ENCODE peak calls at places on chromosomes 13 and 19, in seven cellular contexts. One of them, this sample, is unnamed.

GRCh38 chr13:101049166-101049850 is 367.0 kb downstream of the NALCN start:
- DNase-seq in aorta: no peak
- DNase-seq in uterus: no peak
- DNase-seq in heart right ventricle: no peak
- DNase-seq in transverse colon: no peak
- DNase-seq in ovary: no peak
- DNase-seq in iPS DF 6.9: no peak
- DNase-seq in this sample: no peak

GRCh38 chr13:44306401-44307192 is 67.0 kb upstream of the SERP2 start:
- DNase-seq in aorta: peak; percentile 86
- DNase-seq in uterus: peak; percentile 87
- DNase-seq in heart right ventricle: peak; percentile 89
- DNase-seq in transverse colon: peak; percentile 63
- DNase-seq in ovary: peak; percentile 83
- DNase-seq in iPS DF 6.9: no peak
- DNase-seq in this sample: peak; percentile 25

GRCh38 chr19:10617409-10618121 is 7.8 kb upstream of the SLC44A2 start:
- DNase-seq in aorta: no peak
- DNase-seq in uterus: no peak
- DNase-seq in heart right ventricle: no peak
- DNase-seq in transverse colon: no peak
- DNase-seq in ovary: no peak
- DNase-seq in iPS DF 6.9: no peak
- DNase-seq in this sample: no peak

GRCh38 chr13:49716615-49717014 is 25.3 kb upstream of the EBPL start:
- DNase-seq in aorta: no peak
- DNase-seq in uterus: no peak
- DNase-seq in heart right ventricle: no peak
- DNase-seq in transverse colon: no peak
- DNase-seq in ovary: no peak
- DNase-seq in iPS DF 6.9: no peak
- DNase-seq in this sample: no peak

GRCh38 chr19:46241676-46242075 is 12.1 kb downstream of the IGFL1 start:
- DNase-seq in aorta: no peak
- DNase-seq in uterus: no peak
- DNase-seq in heart right ventricle: no peak
- DNase-seq in transverse colon: no peak
- DNase-seq in ovary: no peak
- DNase-seq in iPS DF 6.9: no peak
- DNase-seq in this sample: no peak

GRCh38 chr13:49055021-49055420 is 79.3 kb downstream of the FNDC3A start:
- DNase-seq in aorta: no peak
- DNase-seq in uterus: no peak
- DNase-seq in heart right ventricle: no peak
- DNase-seq in transverse colon: no peak
- DNase-seq in ovary: no peak
- DNase-seq in iPS DF 6.9: no peak
- DNase-seq in this sample: no peak

GRCh38 chr19:4473708-4474503 is 1.8 kb downstream of the HDGFL2 start:
- DNase-seq in aorta: no peak
- DNase-seq in uterus: no peak
- DNase-seq in heart right ventricle: no peak
- DNase-seq in transverse colon: no peak
- DNase-seq in ovary: no peak
- DNase-seq in iPS DF 6.9: no peak
- DNase-seq in this sample: no peak

GRCh38 chr13:59038824-59039223 is 1124.9 kb downstream of the DIAPH3 start:
- DNase-seq in aorta: no peak
- DNase-seq in uterus: no peak
- DNase-seq in heart right ventricle: no peak
- DNase-seq in transverse colon: no peak
- DNase-seq in ovary: no peak
- DNase-seq in iPS DF 6.9: no peak
- DNase-seq in this sample: peak; percentile 43

GRCh38 chr13:91153372-91153771 is 194.1 kb upstream of the MIR17HG start:
- DNase-seq in aorta: no peak
- DNase-seq in uterus: no peak
- DNase-seq in heart right ventricle: no peak
- DNase-seq in transverse colon: no peak
- DNase-seq in ovary: no peak
- DNase-seq in iPS DF 6.9: no peak
- DNase-seq in this sample: no peak

GRCh38 chr13:75219479-75220237 is 262.3 kb downstream of the TBC1D4 start:
- DNase-seq in aorta: peak; percentile 95
- DNase-seq in uterus: peak; percentile 39
- DNase-seq in heart right ventricle: peak; percentile 80
- DNase-seq in transverse colon: peak; percentile 80
- DNase-seq in ovary: peak; percentile 78
- DNase-seq in iPS DF 6.9: peak; percentile 52
- DNase-seq in this sample: peak; percentile 83

GRCh38 chr19:19034204-19034624 is 811 bp downstream of the ARMC6 start:
- DNase-seq in aorta: no peak
- DNase-seq in uterus: no peak
- DNase-seq in heart right ventricle: no peak
- DNase-seq in transverse colon: peak; percentile 78
- DNase-seq in ovary: no peak
- DNase-seq in iPS DF 6.9: peak; percentile 37
- DNase-seq in this sample: peak; percentile 76

GRCh38 chr19:35555301-35556005 is 8.0 kb downstream of the ATP4A start:
- DNase-seq in aorta: no peak
- DNase-seq in uterus: no peak
- DNase-seq in heart right ventricle: no peak
- DNase-seq in transverse colon: no peak
- DNase-seq in ovary: no peak
- DNase-seq in iPS DF 6.9: no peak
- DNase-seq in this sample: peak; percentile 73

GRCh38 chr19:17136026-17136425 is 60.4 kb downstream of the MYO9B start:
- DNase-seq in aorta: no peak
- DNase-seq in uterus: no peak
- DNase-seq in heart right ventricle: no peak
- DNase-seq in transverse colon: no peak
- DNase-seq in ovary: no peak
- DNase-seq in iPS DF 6.9: no peak
- DNase-seq in this sample: peak; percentile 61

GRCh38 chr19:13153627-13154240 is 3.5 kb downstream of the IER2 start:
- DNase-seq in aorta: peak; percentile 82
- DNase-seq in uterus: peak; percentile 40
- DNase-seq in heart right ventricle: no peak
- DNase-seq in transverse colon: peak; percentile 47
- DNase-seq in ovary: peak; percentile 50
- DNase-seq in iPS DF 6.9: no peak
- DNase-seq in this sample: peak; percentile 57

GRCh38 chr19:6414793-6415591 is 9.6 kb downstream of the KHSRP start:
- DNase-seq in aorta: no peak
- DNase-seq in uterus: no peak
- DNase-seq in heart right ventricle: no peak
- DNase-seq in transverse colon: no peak
- DNase-seq in ovary: no peak
- DNase-seq in iPS DF 6.9: no peak
- DNase-seq in this sample: no peak

GRCh38 chr19:16472992-16473391 is 1.2 kb upstream of the EPS15L1 start:
- DNase-seq in aorta: no peak
- DNase-seq in uterus: no peak
- DNase-seq in heart right ventricle: no peak
- DNase-seq in transverse colon: no peak
- DNase-seq in ovary: no peak
- DNase-seq in iPS DF 6.9: no peak
- DNase-seq in this sample: no peak

GRCh38 chr19:17041994-17042393 is 15.4 kb upstream of the CPAMD8 start:
- DNase-seq in aorta: no peak
- DNase-seq in uterus: no peak
- DNase-seq in heart right ventricle: peak; percentile 70
- DNase-seq in transverse colon: peak; percentile 24
- DNase-seq in ovary: no peak
- DNase-seq in iPS DF 6.9: no peak
- DNase-seq in this sample: no peak

GRCh38 chr13:77878186-77878585 is 40.4 kb downstream of the EDNRB start:
- DNase-seq in aorta: no peak
- DNase-seq in uterus: no peak
- DNase-seq in heart right ventricle: no peak
- DNase-seq in transverse colon: no peak
- DNase-seq in ovary: no peak
- DNase-seq in iPS DF 6.9: no peak
- DNase-seq in this sample: no peak

DNA sequence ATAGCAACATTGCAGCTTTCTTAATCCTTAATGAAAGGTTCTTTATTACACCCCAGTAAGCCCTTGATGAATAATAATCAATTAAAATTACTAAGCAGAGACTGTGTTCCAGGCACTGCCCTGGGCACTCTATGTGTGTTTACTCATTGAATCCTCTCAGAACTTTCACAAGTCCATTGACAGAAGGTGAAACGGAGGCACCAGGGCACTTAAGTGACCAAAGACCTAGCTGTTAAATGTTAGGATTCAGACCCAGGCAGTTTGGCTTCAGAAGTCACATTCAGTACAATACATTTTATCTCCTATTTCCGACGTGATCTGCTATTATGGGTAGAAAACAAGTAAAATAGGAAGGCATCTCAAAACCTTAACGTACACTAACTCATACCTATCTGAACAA is 2.7 kb downstream of the GPR183 start:
- DNase-seq in aorta: no peak
- DNase-seq in uterus: no peak
- DNase-seq in heart right ventricle: no peak
- DNase-seq in transverse colon: no peak
- DNase-seq in ovary: no peak
- DNase-seq in iPS DF 6.9: no peak
- DNase-seq in this sample: no peak
- H3K4me1 ChIP-seq in aorta: peaks cover 4% of the 10 kb centered on the region
- H3K4me1 ChIP-seq in uterus: no peaks in the 10 kb centered on the region
- H3K4me1 ChIP-seq in heart right ventricle: peaks cover 24% of the 10 kb centered on the region
- H3K4me1 ChIP-seq in transverse colon: peaks cover 17% of the 10 kb centered on the region
- H3K4me1 ChIP-seq in ovary: no peaks in the 10 kb centered on the region
- H3K4me1 ChIP-seq in iPS DF 6.9: peaks cover 2% of the 10 kb centered on the region
- H3K4me1 ChIP-seq in this sample: peaks cover 2% of the 10 kb centered on the region

GRCh38 chr19:30011051-30011578 is 69.1 kb downstream of the URI1 start:
- DNase-seq in aorta: no peak
- DNase-seq in uterus: no peak
- DNase-seq in heart right ventricle: no peak
- DNase-seq in transverse colon: no peak
- DNase-seq in ovary: no peak
- DNase-seq in iPS DF 6.9: peak; percentile 11
- DNase-seq in this sample: no peak
- H3K36me3 ChIP-seq in aorta: peaks cover 3% of the 10 kb centered on the region
- H3K36me3 ChIP-seq in uterus: no peaks in the 10 kb centered on the region
- H3K36me3 ChIP-seq in heart right ventricle: peaks cover 89% of the 10 kb centered on the region
- H3K36me3 ChIP-seq in transverse colon: peaks cover 16% of the 10 kb centered on the region
- H3K36me3 ChIP-seq in ovary: no peaks in the 10 kb centered on the region
- H3K36me3 ChIP-seq in iPS DF 6.9: no peaks in the 10 kb centered on the region
- H3K36me3 ChIP-seq in this sample: peaks cover 54% of the 10 kb centered on the region

DNA sequence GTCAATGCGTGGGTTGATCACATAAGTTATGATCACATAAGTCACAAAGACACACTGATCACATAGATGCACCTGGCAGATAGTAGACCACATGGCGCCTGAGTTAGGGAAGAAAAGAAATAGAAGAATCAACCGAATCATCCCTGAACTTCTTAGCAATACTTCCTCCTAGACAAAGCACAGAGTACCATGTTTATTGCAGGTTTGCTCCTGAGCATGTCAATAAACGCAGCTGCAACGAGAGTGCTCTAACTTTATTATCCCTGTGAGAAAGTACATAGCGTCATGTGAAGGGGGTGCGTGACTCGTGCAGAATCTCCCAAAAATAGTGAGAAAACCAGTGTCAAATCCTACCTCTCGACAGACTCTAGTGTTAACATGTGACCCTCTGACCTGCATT is 17.3 kb downstream of the NCR1 start:
- DNase-seq in aorta: no peak
- DNase-seq in uterus: no peak
- DNase-seq in heart right ventricle: no peak
- DNase-seq in transverse colon: no peak
- DNase-seq in ovary: no peak
- DNase-seq in iPS DF 6.9: no peak
- DNase-seq in this sample: no peak
- H3K27ac ChIP-seq in aorta: no peak overlapping the region
- H3K27ac ChIP-seq in uterus: no peak overlapping the region
- H3K27ac ChIP-seq in heart right ventricle: no peak overlapping the region
- H3K27ac ChIP-seq in transverse colon: no peak overlapping the region
- H3K27ac ChIP-seq in ovary: no peak overlapping the region
- H3K27ac ChIP-seq in iPS DF 6.9: no peak overlapping the region
- H3K27ac ChIP-seq in this sample: no peak overlapping the region

GRCh38 chr13:109760372-109760771 is 26.0 kb downstream of the IRS2 start:
- DNase-seq in aorta: no peak
- DNase-seq in uterus: no peak
- DNase-seq in heart right ventricle: no peak
- DNase-seq in transverse colon: no peak
- DNase-seq in ovary: no peak
- DNase-seq in iPS DF 6.9: no peak
- DNase-seq in this sample: no peak
- H3K4me1 ChIP-seq in aorta: peaks cover 1% of the 10 kb centered on the region
- H3K4me1 ChIP-seq in uterus: no peaks in the 10 kb centered on the region
- H3K4me1 ChIP-seq in heart right ventricle: peaks cover 43% of the 10 kb centered on the region
- H3K4me1 ChIP-seq in transverse colon: no peaks in the 10 kb centered on the region
- H3K4me1 ChIP-seq in ovary: peaks cover 13% of the 10 kb centered on the region
- H3K4me1 ChIP-seq in iPS DF 6.9: no peaks in the 10 kb centered on the region
- H3K4me1 ChIP-seq in this sample: peaks cover 7% of the 10 kb centered on the region

DNA sequence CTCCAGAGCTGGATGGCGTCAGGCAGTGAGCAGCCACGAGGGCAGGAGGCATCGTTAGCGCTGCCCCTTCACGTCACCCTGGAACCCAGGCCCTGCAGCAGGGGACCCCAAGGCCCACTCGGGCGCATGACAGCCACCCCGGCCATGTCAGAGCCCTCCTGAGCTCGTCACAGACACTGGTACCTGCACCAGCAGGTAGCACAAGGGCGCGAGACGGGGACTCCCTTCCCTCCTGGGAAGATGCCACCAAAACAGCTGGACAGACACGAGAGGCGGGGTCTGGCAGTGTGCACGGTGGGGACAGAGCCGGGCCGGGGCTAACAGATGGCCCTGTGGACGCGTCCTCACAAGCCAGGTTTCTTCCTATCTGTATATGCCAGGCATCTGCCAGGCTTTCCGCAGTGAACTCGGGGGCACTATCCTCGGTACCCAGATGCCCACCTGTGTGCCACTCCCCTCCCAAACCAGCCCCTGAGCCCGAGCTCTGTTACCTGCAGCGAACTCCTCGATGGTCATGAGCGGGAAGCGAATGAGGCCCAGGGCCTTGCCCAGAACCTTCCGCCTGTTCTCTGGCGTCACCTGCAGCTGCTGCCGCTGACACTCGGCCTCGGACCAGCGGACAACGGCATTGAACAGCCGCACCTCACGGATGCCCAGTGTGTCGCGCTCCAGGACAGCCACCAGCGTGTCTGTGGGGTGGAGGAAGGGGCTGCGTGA is 25.8 kb downstream of the BTBD2 start:
- DNase-seq in aorta: no peak
- DNase-seq in uterus: no peak
- DNase-seq in heart right ventricle: no peak
- DNase-seq in transverse colon: no peak
- DNase-seq in ovary: no peak
- DNase-seq in iPS DF 6.9: no peak
- DNase-seq in this sample: no peak
- H3K36me3 ChIP-seq in aorta: peaks cover 7% of the 10 kb centered on the region
- H3K36me3 ChIP-seq in uterus: no peaks in the 10 kb centered on the region
- H3K36me3 ChIP-seq in heart right ventricle: peaks cover 94% of the 10 kb centered on the region
- H3K36me3 ChIP-seq in transverse colon: peaks cover 38% of the 10 kb centered on the region
- H3K36me3 ChIP-seq in ovary: peaks cover 2% of the 10 kb centered on the region
- H3K36me3 ChIP-seq in iPS DF 6.9: peaks cover 56% of the 10 kb centered on the region
- H3K36me3 ChIP-seq in this sample: peaks cover 8% of the 10 kb centered on the region

GRCh38 chr19:2550431-2551171 is 74.7 kb downstream of the GADD45B start:
- DNase-seq in aorta: peak; percentile 68
- DNase-seq in uterus: no peak
- DNase-seq in heart right ventricle: peak; percentile 40
- DNase-seq in transverse colon: no peak
- DNase-seq in ovary: no peak
- DNase-seq in iPS DF 6.9: no peak
- DNase-seq in this sample: peak; percentile 75
- H3K27ac ChIP-seq in aorta: no peak overlapping the region
- H3K27ac ChIP-seq in uterus: peak overlapping the region; percentile 58
- H3K27ac ChIP-seq in heart right ventricle: peak overlapping the region; percentile 78
- H3K27ac ChIP-seq in transverse colon: peak overlapping the region; percentile 75
- H3K27ac ChIP-seq in ovary: no peak overlapping the region
- H3K27ac ChIP-seq in iPS DF 6.9: no peak overlapping the region
- H3K27ac ChIP-seq in this sample: no peak overlapping the region

GRCh38 chr13:35854286-35854685 is 276.9 kb downstream of the DCLK1 start:
- DNase-seq in aorta: no peak
- DNase-seq in uterus: no peak
- DNase-seq in heart right ventricle: no peak
- DNase-seq in transverse colon: no peak
- DNase-seq in ovary: no peak
- DNase-seq in iPS DF 6.9: no peak
- DNase-seq in this sample: no peak
- H3K4me1 ChIP-seq in aorta: no peaks in the 10 kb centered on the region
- H3K4me1 ChIP-seq in uterus: peaks cover 6% of the 10 kb centered on the region
- H3K4me1 ChIP-seq in heart right ventricle: peaks cover 11% of the 10 kb centered on the region
- H3K4me1 ChIP-seq in transverse colon: peaks cover 14% of the 10 kb centered on the region
- H3K4me1 ChIP-seq in ovary: peaks cover 6% of the 10 kb centered on the region
- H3K4me1 ChIP-seq in iPS DF 6.9: peaks cover 5% of the 10 kb centered on the region
- H3K4me1 ChIP-seq in this sample: no peaks in the 10 kb centered on the region

This sample was measured in SJCRH30.